ENCODE peak calls at places on chromosomes 11 and 22, in seven cellular contexts. One of them, this sample, is unnamed.

GRCh38 chr11:2586091-2586792 is 113.6 kb downstream of the KCNQ1OT1 start:
- DNase-seq in neural crest cell: peak; percentile 0
- DNase-seq in GM10248: peak; percentile 8
- DNase-seq in fibroblast of lung: no peak
- DNase-seq in H9: peak; percentile 14
- DNase-seq in ovary: peak; percentile 10
- DNase-seq in lower lobe of right lung: peak; percentile 30
- DNase-seq in this sample: peak; percentile 8

GRCh38 chr11:125062931-125063428 is at the start of gene SLC37A2:
- DNase-seq in lower lobe of right lung: peak; percentile 84
- DNase-seq in ovary: peak; percentile 51
- DNase-seq in H9: peak; percentile 71
- DNase-seq in neural crest cell: peak; percentile 46
- DNase-seq in fibroblast of lung: peak; percentile 61
- DNase-seq in GM10248: peak; percentile 90
- DNase-seq in this sample: peak; percentile 61

GRCh38 chr22:35313311-35314121 is 13.8 kb downstream of the TOM1 start:
- DNase-seq in neural crest cell: no peak
- DNase-seq in fibroblast of lung: peak; percentile 96
- DNase-seq in lower lobe of right lung: no peak
- DNase-seq in H9: no peak
- DNase-seq in GM10248: no peak
- DNase-seq in ovary: no peak
- DNase-seq in this sample: no peak

GRCh38 chr11:45087301-45087700 is 59.1 kb upstream of the PRDM11 start:
- DNase-seq in GM10248: no peak
- DNase-seq in ovary: no peak
- DNase-seq in H9: no peak
- DNase-seq in fibroblast of lung: no peak
- DNase-seq in lower lobe of right lung: no peak
- DNase-seq in neural crest cell: no peak
- DNase-seq in this sample: no peak

GRCh38 chr11:83070878-83071640 is 638 bp downstream of the RAB30 start:
- DNase-seq in H9: no peak
- DNase-seq in ovary: peak; percentile 68
- DNase-seq in GM10248: no peak
- DNase-seq in fibroblast of lung: no peak
- DNase-seq in lower lobe of right lung: peak; percentile 49
- DNase-seq in neural crest cell: no peak
- DNase-seq in this sample: peak; percentile 28

GRCh38 chr11:94766656-94767291 is 1.4 kb upstream of the AMOTL1 start:
- DNase-seq in fibroblast of lung: no peak
- DNase-seq in neural crest cell: no peak
- DNase-seq in lower lobe of right lung: no peak
- DNase-seq in ovary: no peak
- DNase-seq in H9: no peak
- DNase-seq in GM10248: no peak
- DNase-seq in this sample: no peak

GRCh38 chr11:61555051-61555969 is 25.6 kb downstream of the SYT7 start:
- DNase-seq in neural crest cell: peak; percentile 9
- DNase-seq in ovary: no peak
- DNase-seq in GM10248: no peak
- DNase-seq in lower lobe of right lung: no peak
- DNase-seq in fibroblast of lung: no peak
- DNase-seq in H9: peak; percentile 59
- DNase-seq in this sample: no peak

GRCh38 chr22:21657361-21658118 is 8.3 kb upstream of the PPIL2 start:
- DNase-seq in fibroblast of lung: peak; percentile 36
- DNase-seq in neural crest cell: peak; percentile 72
- DNase-seq in ovary: no peak
- DNase-seq in lower lobe of right lung: peak; percentile 91
- DNase-seq in GM10248: peak; percentile 94
- DNase-seq in H9: peak; percentile 84
- DNase-seq in this sample: peak; percentile 75

GRCh38 chr11:47437746-47438418 is 11.1 kb downstream of the RAPSN start:
- DNase-seq in GM10248: no peak
- DNase-seq in fibroblast of lung: no peak
- DNase-seq in H9: no peak
- DNase-seq in ovary: peak; percentile 45
- DNase-seq in neural crest cell: no peak
- DNase-seq in lower lobe of right lung: no peak
- DNase-seq in this sample: no peak

GRCh38 chr11:73029408-73029807 is 112.7 kb downstream of the FCHSD2 start:
- DNase-seq in H9: no peak
- DNase-seq in ovary: no peak
- DNase-seq in GM10248: no peak
- DNase-seq in neural crest cell: no peak
- DNase-seq in lower lobe of right lung: no peak
- DNase-seq in fibroblast of lung: no peak
- DNase-seq in this sample: no peak

GRCh38 chr11:57567210-57567511 is 311 bp downstream of the UBE2L6 start:
- DNase-seq in fibroblast of lung: no peak
- DNase-seq in ovary: no peak
- DNase-seq in neural crest cell: no peak
- DNase-seq in lower lobe of right lung: no peak
- DNase-seq in GM10248: peak; percentile 32
- DNase-seq in H9: no peak
- DNase-seq in this sample: no peak

GRCh38 chr11:117840881-117841581 is 16.5 kb upstream of the FXYD2 start:
- DNase-seq in fibroblast of lung: no peak
- DNase-seq in lower lobe of right lung: peak; percentile 24
- DNase-seq in GM10248: no peak
- DNase-seq in ovary: peak; percentile 13
- DNase-seq in neural crest cell: no peak
- DNase-seq in H9: no peak
- DNase-seq in this sample: no peak

GRCh38 chr11:76083563-76084451 is 122.5 kb downstream of the WNT11 start:
- DNase-seq in lower lobe of right lung: no peak
- DNase-seq in neural crest cell: no peak
- DNase-seq in GM10248: no peak
- DNase-seq in H9: no peak
- DNase-seq in fibroblast of lung: peak; percentile 50
- DNase-seq in ovary: no peak
- DNase-seq in this sample: no peak

GRCh38 chr22:43811777-43812148 is 342 bp downstream of the EFCAB6 start:
- DNase-seq in H9: no peak
- DNase-seq in lower lobe of right lung: no peak
- DNase-seq in ovary: peak; percentile 33
- DNase-seq in GM10248: no peak
- DNase-seq in fibroblast of lung: peak; percentile 48
- DNase-seq in neural crest cell: no peak
- DNase-seq in this sample: no peak

GRCh38 chr11:79809487-79809886 is 368.7 kb upstream of the TENM4 start:
- DNase-seq in ovary: no peak
- DNase-seq in neural crest cell: no peak
- DNase-seq in GM10248: no peak
- DNase-seq in fibroblast of lung: no peak
- DNase-seq in H9: no peak
- DNase-seq in lower lobe of right lung: no peak
- DNase-seq in this sample: no peak

GRCh38 chr22:28795932-28796856 is 4.2 kb downstream of the XBP1 start:
- DNase-seq in lower lobe of right lung: no peak
- DNase-seq in fibroblast of lung: no peak
- DNase-seq in GM10248: no peak
- DNase-seq in neural crest cell: no peak
- DNase-seq in ovary: no peak
- DNase-seq in H9: no peak
- DNase-seq in this sample: no peak

GRCh38 chr22:36081023-36081431 is 52.4 kb upstream of the RBFOX2 start:
- DNase-seq in ovary: no peak
- DNase-seq in neural crest cell: no peak
- DNase-seq in GM10248: no peak
- DNase-seq in fibroblast of lung: peak; percentile 96
- DNase-seq in lower lobe of right lung: no peak
- DNase-seq in H9: no peak
- DNase-seq in this sample: no peak

GRCh38 chr11:103633037-103633788 is 403.2 kb upstream of the DDI1 start:
- DNase-seq in GM10248: no peak
- DNase-seq in H9: no peak
- DNase-seq in ovary: no peak
- DNase-seq in fibroblast of lung: peak; percentile 85
- DNase-seq in neural crest cell: no peak
- DNase-seq in lower lobe of right lung: no peak
- DNase-seq in this sample: no peak

GRCh38 chr22:21951931-21952465 is 650 bp downstream of the PPM1F start:
- DNase-seq in H9: peak; percentile 72
- DNase-seq in lower lobe of right lung: peak; percentile 73
- DNase-seq in fibroblast of lung: peak; percentile 63
- DNase-seq in GM10248: no peak
- DNase-seq in neural crest cell: peak; percentile 32
- DNase-seq in ovary: peak; percentile 45
- DNase-seq in this sample: peak; percentile 39

GRCh38 chr11:123654566-123655081 is at the start of gene SCN3B:
- DNase-seq in ovary: peak; percentile 45
- DNase-seq in lower lobe of right lung: peak; percentile 58
- DNase-seq in H9: peak; percentile 89
- DNase-seq in fibroblast of lung: peak; percentile 81
- DNase-seq in neural crest cell: peak; percentile 68
- DNase-seq in GM10248: peak; percentile 44
- DNase-seq in this sample: peak; percentile 68

GRCh38 chr11:61577383-61578118 is 3.3 kb downstream of the SYT7 start:
- DNase-seq in H9: peak; percentile 83
- DNase-seq in GM10248: no peak
- DNase-seq in fibroblast of lung: no peak
- DNase-seq in ovary: no peak
- DNase-seq in neural crest cell: peak; percentile 34
- DNase-seq in lower lobe of right lung: no peak
- DNase-seq in this sample: peak; percentile 26

DNA sequence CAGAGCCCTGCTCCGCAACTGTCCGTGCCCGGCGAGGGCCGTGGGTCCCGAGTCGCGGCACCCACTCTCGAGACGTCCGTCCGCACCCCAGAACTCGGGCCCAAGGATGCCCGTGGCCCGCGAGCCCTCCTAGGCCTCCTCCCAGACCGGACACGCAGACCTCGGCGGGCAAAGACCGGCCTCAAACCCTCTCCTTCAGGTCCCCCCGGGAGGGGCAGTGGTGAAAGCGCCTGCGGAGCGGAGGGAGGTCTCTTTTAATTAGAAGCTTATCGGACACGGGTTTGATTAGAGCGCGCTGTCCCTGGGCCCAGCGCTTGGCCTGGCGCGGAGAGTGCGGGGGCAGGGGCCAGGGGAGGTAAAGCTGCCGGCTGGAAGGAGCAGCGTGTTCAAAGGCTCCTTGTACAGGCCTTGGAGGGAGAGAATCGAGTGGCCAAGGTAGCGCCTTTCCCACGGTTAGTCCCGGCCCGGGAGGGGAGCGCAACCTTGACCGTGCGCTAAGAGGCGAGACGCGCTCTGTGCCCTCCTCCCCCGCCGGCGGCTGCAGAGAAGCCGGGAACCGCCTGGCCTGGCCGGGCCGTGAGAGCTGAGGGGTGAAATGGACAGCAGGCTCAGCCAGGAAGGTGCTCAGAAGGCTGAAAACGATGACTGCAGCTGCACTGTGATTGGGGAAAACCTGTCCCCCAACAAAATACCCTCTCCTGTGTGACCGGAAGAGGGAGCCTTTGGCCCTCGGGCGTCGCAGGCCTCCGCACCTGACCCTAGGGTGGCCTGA is 4.6 kb downstream of the WT1 start:
- DNase-seq in H9: peak; percentile 76
- DNase-seq in ovary: peak; percentile 77
- DNase-seq in lower lobe of right lung: no peak
- DNase-seq in GM10248: no peak
- DNase-seq in fibroblast of lung: no peak
- DNase-seq in neural crest cell: peak; percentile 5
- DNase-seq in this sample: no peak
- TF ChIP-seq CTCF in H9: peak; percentile 65
- TF ChIP-seq CTCF in ovary: peak; percentile 28
- TF ChIP-seq CTCF in lower lobe of right lung: no peak
- TF ChIP-seq CTCF in GM10248: no peak
- TF ChIP-seq CTCF in fibroblast of lung: no peak
- TF ChIP-seq CTCF in neural crest cell: peak; percentile 40
- TF ChIP-seq CTCF in this sample: peak; percentile 40

GRCh38 chr11:60119708-60120107 is 31.2 kb downstream of the MS4A2 start:
- DNase-seq in fibroblast of lung: no peak
- DNase-seq in H9: no peak
- DNase-seq in neural crest cell: no peak
- DNase-seq in GM10248: no peak
- DNase-seq in ovary: no peak
- DNase-seq in lower lobe of right lung: no peak
- DNase-seq in this sample: no peak

GRCh38 chr11:60121259-60121658 is 32.8 kb downstream of the MS4A2 start:
- DNase-seq in H9: peak; percentile 37
- DNase-seq in neural crest cell: no peak
- DNase-seq in GM10248: no peak
- DNase-seq in lower lobe of right lung: no peak
- DNase-seq in fibroblast of lung: no peak
- DNase-seq in ovary: peak; percentile 39
- DNase-seq in this sample: no peak

GRCh38 chr11:60116996-60117790 is 28.7 kb downstream of the MS4A2 start:
- DNase-seq in fibroblast of lung: no peak
- DNase-seq in lower lobe of right lung: no peak
- DNase-seq in H9: no peak
- DNase-seq in neural crest cell: no peak
- DNase-seq in ovary: no peak
- DNase-seq in GM10248: no peak
- DNase-seq in this sample: no peak

GRCh38 chr11:60122414-60123036 is 34.1 kb downstream of the MS4A2 start:
- DNase-seq in lower lobe of right lung: no peak
- DNase-seq in ovary: no peak
- DNase-seq in H9: no peak
- DNase-seq in GM10248: no peak
- DNase-seq in neural crest cell: no peak
- DNase-seq in fibroblast of lung: no peak
- DNase-seq in this sample: no peak

GRCh38 chr11:60118333-60118732 is 29.9 kb downstream of the MS4A2 start:
- DNase-seq in ovary: no peak
- DNase-seq in neural crest cell: no peak
- DNase-seq in fibroblast of lung: no peak
- DNase-seq in lower lobe of right lung: no peak
- DNase-seq in H9: no peak
- DNase-seq in GM10248: peak; percentile 15
- DNase-seq in this sample: no peak
- TF ChIP-seq CTCF in ovary: no peak
- TF ChIP-seq CTCF in neural crest cell: no peak
- TF ChIP-seq CTCF in fibroblast of lung: no peak
- TF ChIP-seq CTCF in lower lobe of right lung: no peak
- TF ChIP-seq CTCF in H9: peak; percentile 41
- TF ChIP-seq CTCF in GM10248: no peak
- TF ChIP-seq CTCF in this sample: no peak

DNA sequence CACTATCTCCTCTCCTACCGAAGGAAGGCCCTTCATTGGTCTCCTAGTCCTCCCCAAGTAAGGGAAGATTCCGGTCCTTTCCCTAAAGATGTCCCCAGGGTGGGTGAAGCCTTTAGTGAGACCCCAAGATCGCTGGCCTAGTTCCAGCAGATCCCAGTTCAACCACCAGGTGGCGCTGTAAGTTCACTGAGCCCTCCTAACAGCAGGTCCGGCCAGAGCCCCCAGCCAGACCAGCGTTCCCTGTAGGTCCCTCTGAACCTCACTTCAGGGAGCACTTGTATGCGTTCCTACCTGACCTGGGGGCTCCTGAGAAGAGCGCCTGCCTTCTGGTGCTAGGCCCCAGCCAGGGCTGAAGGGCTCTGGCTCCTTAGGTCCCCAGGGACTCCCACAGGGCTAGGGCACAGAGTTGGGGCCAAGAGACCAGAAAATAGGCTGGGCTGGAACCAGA is 38.1 kb downstream of the LMO1 start:
- DNase-seq in H9: peak; percentile 90
- DNase-seq in neural crest cell: peak; percentile 97
- DNase-seq in GM10248: peak; percentile 88
- DNase-seq in lower lobe of right lung: peak; percentile 73
- DNase-seq in ovary: peak; percentile 80
- DNase-seq in fibroblast of lung: peak; percentile 36
- DNase-seq in this sample: peak; percentile 86
- TF ChIP-seq CTCF in H9: peak; percentile 97
- TF ChIP-seq CTCF in neural crest cell: peak; percentile 96
- TF ChIP-seq CTCF in GM10248: peak; percentile 83
- TF ChIP-seq CTCF in lower lobe of right lung: peak; percentile 94
- TF ChIP-seq CTCF in ovary: peak; percentile 93
- TF ChIP-seq CTCF in fibroblast of lung: peak; percentile 82
- TF ChIP-seq CTCF in this sample: peak; percentile 98

GRCh38 chr22:30445438-30445936 is 19.9 kb downstream of the MTFP1 start:
- DNase-seq in fibroblast of lung: peak; percentile 14
- DNase-seq in neural crest cell: no peak
- DNase-seq in H9: no peak
- DNase-seq in GM10248: no peak
- DNase-seq in ovary: no peak
- DNase-seq in lower lobe of right lung: no peak
- DNase-seq in this sample: no peak
- TF ChIP-seq CTCF in fibroblast of lung: no peak
- TF ChIP-seq CTCF in neural crest cell: no peak
- TF ChIP-seq CTCF in H9: peak; percentile 0
- TF ChIP-seq CTCF in GM10248: no peak
- TF ChIP-seq CTCF in ovary: peak; percentile 24
- TF ChIP-seq CTCF in lower lobe of right lung: no peak
- TF ChIP-seq CTCF in this sample: peak; percentile 10